ENCODE peak calls at places on chromosomes 11 and 22, in ten cellular contexts. One of them, this sample, is unnamed.

GRCh38 chr11:68303982-68304780 is 8.2 kb upstream of the LRP5 start:
- DNase-seq in lung microvascular endothelial cell: no peak
- DNase-seq in DMS53: no peak
- DNase-seq in A673: peak
- DNase-seq in ACHN: no peak
- DNase-seq in breast epithelium: no peak
- DNase-seq in hypothalamus: no peak
- DNase-seq in Kasumi-1: no peak
- DNase-seq in stimulated activated CD4-positive, alpha-beta T cell treated with anti-CD3 and anti-CD28 coated beads, Interleukin-2, amount 100 ng/mL, for 48 hours: no peak
- DNase-seq in stimulated activated CD8-positive, alpha-beta memory T cell treated with anti-CD3 and anti-CD28 coated beads, Interleukin-12 subunit alpha, Interleukin-12 subunit beta, amount 100 ng/mL, for 4 hours: no peak
- DNase-seq in this sample: no peak

GRCh38 chr22:42270178-42270511 is 308 bp downstream of the TCF20 start:
- DNase-seq in lung microvascular endothelial cell: no peak
- DNase-seq in DMS53: peak
- DNase-seq in A673: no peak
- DNase-seq in ACHN: peak
- DNase-seq in breast epithelium: no peak
- DNase-seq in hypothalamus: no peak
- DNase-seq in Kasumi-1: peak
- DNase-seq in stimulated activated CD4-positive, alpha-beta T cell treated with anti-CD3 and anti-CD28 coated beads, Interleukin-2, amount 100 ng/mL, for 48 hours: no peak
- DNase-seq in stimulated activated CD8-positive, alpha-beta memory T cell treated with anti-CD3 and anti-CD28 coated beads, Interleukin-12 subunit alpha, Interleukin-12 subunit beta, amount 100 ng/mL, for 4 hours: no peak
- DNase-seq in this sample: no peak

GRCh38 chr11:92204731-92205130 is 19.9 kb upstream of the FAT3 start:
- DNase-seq in lung microvascular endothelial cell: no peak
- DNase-seq in DMS53: no peak
- DNase-seq in A673: no peak
- DNase-seq in ACHN: no peak
- DNase-seq in breast epithelium: no peak
- DNase-seq in hypothalamus: no peak
- DNase-seq in Kasumi-1: no peak
- DNase-seq in stimulated activated CD4-positive, alpha-beta T cell treated with anti-CD3 and anti-CD28 coated beads, Interleukin-2, amount 100 ng/mL, for 48 hours: no peak
- DNase-seq in stimulated activated CD8-positive, alpha-beta memory T cell treated with anti-CD3 and anti-CD28 coated beads, Interleukin-12 subunit alpha, Interleukin-12 subunit beta, amount 100 ng/mL, for 4 hours: no peak
- DNase-seq in this sample: no peak

GRCh38 chr11:113991170-113991569 is 16.3 kb downstream of the HTR3A start:
- DNase-seq in lung microvascular endothelial cell: peak
- DNase-seq in DMS53: peak
- DNase-seq in A673: peak
- DNase-seq in ACHN: peak
- DNase-seq in breast epithelium: no peak
- DNase-seq in hypothalamus: no peak
- DNase-seq in Kasumi-1: no peak
- DNase-seq in stimulated activated CD4-positive, alpha-beta T cell treated with anti-CD3 and anti-CD28 coated beads, Interleukin-2, amount 100 ng/mL, for 48 hours: no peak
- DNase-seq in stimulated activated CD8-positive, alpha-beta memory T cell treated with anti-CD3 and anti-CD28 coated beads, Interleukin-12 subunit alpha, Interleukin-12 subunit beta, amount 100 ng/mL, for 4 hours: no peak
- DNase-seq in this sample: no peak

GRCh38 chr11:96481204-96481603 is 91.4 kb downstream of the JRKL start:
- DNase-seq in lung microvascular endothelial cell: no peak
- DNase-seq in DMS53: no peak
- DNase-seq in A673: no peak
- DNase-seq in ACHN: no peak
- DNase-seq in breast epithelium: no peak
- DNase-seq in hypothalamus: no peak
- DNase-seq in Kasumi-1: no peak
- DNase-seq in stimulated activated CD4-positive, alpha-beta T cell treated with anti-CD3 and anti-CD28 coated beads, Interleukin-2, amount 100 ng/mL, for 48 hours: no peak
- DNase-seq in stimulated activated CD8-positive, alpha-beta memory T cell treated with anti-CD3 and anti-CD28 coated beads, Interleukin-12 subunit alpha, Interleukin-12 subunit beta, amount 100 ng/mL, for 4 hours: no peak
- DNase-seq in this sample: no peak

GRCh38 chr11:95923730-95924413 is at the start of gene MTMR2:
- DNase-seq in lung microvascular endothelial cell: peak
- DNase-seq in DMS53: peak
- DNase-seq in A673: peak
- DNase-seq in ACHN: peak
- DNase-seq in breast epithelium: peak
- DNase-seq in hypothalamus: peak
- DNase-seq in Kasumi-1: peak
- DNase-seq in stimulated activated CD4-positive, alpha-beta T cell treated with anti-CD3 and anti-CD28 coated beads, Interleukin-2, amount 100 ng/mL, for 48 hours: peak
- DNase-seq in stimulated activated CD8-positive, alpha-beta memory T cell treated with anti-CD3 and anti-CD28 coated beads, Interleukin-12 subunit alpha, Interleukin-12 subunit beta, amount 100 ng/mL, for 4 hours: peak
- DNase-seq in this sample: peak

GRCh38 chr11:68903631-68904457 is at the start of the genes IGHMBP2 and MRPL21:
- DNase-seq in lung microvascular endothelial cell: peak
- DNase-seq in DMS53: peak
- DNase-seq in A673: peak
- DNase-seq in ACHN: peak
- DNase-seq in breast epithelium: peak
- DNase-seq in hypothalamus: peak
- DNase-seq in Kasumi-1: peak
- DNase-seq in stimulated activated CD4-positive, alpha-beta T cell treated with anti-CD3 and anti-CD28 coated beads, Interleukin-2, amount 100 ng/mL, for 48 hours: peak
- DNase-seq in stimulated activated CD8-positive, alpha-beta memory T cell treated with anti-CD3 and anti-CD28 coated beads, Interleukin-12 subunit alpha, Interleukin-12 subunit beta, amount 100 ng/mL, for 4 hours: peak
- DNase-seq in this sample: peak

GRCh38 chr22:28247114-28247513 is 328.1 kb upstream of the PITPNB start:
- DNase-seq in lung microvascular endothelial cell: no peak
- DNase-seq in DMS53: no peak
- DNase-seq in A673: no peak
- DNase-seq in ACHN: no peak
- DNase-seq in breast epithelium: no peak
- DNase-seq in hypothalamus: no peak
- DNase-seq in Kasumi-1: no peak
- DNase-seq in stimulated activated CD4-positive, alpha-beta T cell treated with anti-CD3 and anti-CD28 coated beads, Interleukin-2, amount 100 ng/mL, for 48 hours: no peak
- DNase-seq in stimulated activated CD8-positive, alpha-beta memory T cell treated with anti-CD3 and anti-CD28 coated beads, Interleukin-12 subunit alpha, Interleukin-12 subunit beta, amount 100 ng/mL, for 4 hours: no peak
- DNase-seq in this sample: no peak

GRCh38 chr22:37079668-37080171 is 28.2 kb downstream of the KCTD17 start:
- DNase-seq in lung microvascular endothelial cell: peak
- DNase-seq in DMS53: peak
- DNase-seq in A673: peak
- DNase-seq in ACHN: no peak
- DNase-seq in breast epithelium: no peak
- DNase-seq in hypothalamus: no peak
- DNase-seq in Kasumi-1: no peak
- DNase-seq in stimulated activated CD4-positive, alpha-beta T cell treated with anti-CD3 and anti-CD28 coated beads, Interleukin-2, amount 100 ng/mL, for 48 hours: peak
- DNase-seq in stimulated activated CD8-positive, alpha-beta memory T cell treated with anti-CD3 and anti-CD28 coated beads, Interleukin-12 subunit alpha, Interleukin-12 subunit beta, amount 100 ng/mL, for 4 hours: peak
- DNase-seq in this sample: peak

GRCh38 chr11:101915811-101916291 is 471 bp downstream of the ANGPTL5 start:
- DNase-seq in lung microvascular endothelial cell: peak
- DNase-seq in DMS53: peak
- DNase-seq in A673: peak
- DNase-seq in ACHN: peak
- DNase-seq in breast epithelium: no peak
- DNase-seq in hypothalamus: no peak
- DNase-seq in Kasumi-1: no peak
- DNase-seq in stimulated activated CD4-positive, alpha-beta T cell treated with anti-CD3 and anti-CD28 coated beads, Interleukin-2, amount 100 ng/mL, for 48 hours: no peak
- DNase-seq in stimulated activated CD8-positive, alpha-beta memory T cell treated with anti-CD3 and anti-CD28 coated beads, Interleukin-12 subunit alpha, Interleukin-12 subunit beta, amount 100 ng/mL, for 4 hours: no peak
- DNase-seq in this sample: peak

GRCh38 chr22:28381427-28382167 is 298.0 kb downstream of the TTC28 start:
- DNase-seq in lung microvascular endothelial cell: no peak
- DNase-seq in DMS53: no peak
- DNase-seq in A673: no peak
- DNase-seq in ACHN: no peak
- DNase-seq in breast epithelium: no peak
- DNase-seq in hypothalamus: no peak
- DNase-seq in Kasumi-1: no peak
- DNase-seq in stimulated activated CD4-positive, alpha-beta T cell treated with anti-CD3 and anti-CD28 coated beads, Interleukin-2, amount 100 ng/mL, for 48 hours: no peak
- DNase-seq in stimulated activated CD8-positive, alpha-beta memory T cell treated with anti-CD3 and anti-CD28 coated beads, Interleukin-12 subunit alpha, Interleukin-12 subunit beta, amount 100 ng/mL, for 4 hours: no peak
- DNase-seq in this sample: no peak

GRCh38 chr22:46445771-46446485 is 91.5 kb downstream of the CELSR1 start:
- DNase-seq in lung microvascular endothelial cell: no peak
- DNase-seq in DMS53: no peak
- DNase-seq in A673: no peak
- DNase-seq in ACHN: no peak
- DNase-seq in breast epithelium: no peak
- DNase-seq in hypothalamus: no peak
- DNase-seq in Kasumi-1: no peak
- DNase-seq in stimulated activated CD4-positive, alpha-beta T cell treated with anti-CD3 and anti-CD28 coated beads, Interleukin-2, amount 100 ng/mL, for 48 hours: no peak
- DNase-seq in stimulated activated CD8-positive, alpha-beta memory T cell treated with anti-CD3 and anti-CD28 coated beads, Interleukin-12 subunit alpha, Interleukin-12 subunit beta, amount 100 ng/mL, for 4 hours: no peak
- DNase-seq in this sample: no peak

GRCh38 chr11:60757231-60757800 is 649 bp downstream of the MS4A15 start:
- DNase-seq in lung microvascular endothelial cell: no peak
- DNase-seq in DMS53: no peak
- DNase-seq in A673: no peak
- DNase-seq in ACHN: no peak
- DNase-seq in breast epithelium: no peak
- DNase-seq in hypothalamus: no peak
- DNase-seq in Kasumi-1: no peak
- DNase-seq in stimulated activated CD4-positive, alpha-beta T cell treated with anti-CD3 and anti-CD28 coated beads, Interleukin-2, amount 100 ng/mL, for 48 hours: no peak
- DNase-seq in stimulated activated CD8-positive, alpha-beta memory T cell treated with anti-CD3 and anti-CD28 coated beads, Interleukin-12 subunit alpha, Interleukin-12 subunit beta, amount 100 ng/mL, for 4 hours: no peak
- DNase-seq in this sample: no peak

GRCh38 chr11:40797981-40798380 is 661.5 kb downstream of the LRRC4C start:
- DNase-seq in lung microvascular endothelial cell: no peak
- DNase-seq in DMS53: no peak
- DNase-seq in A673: no peak
- DNase-seq in ACHN: peak
- DNase-seq in breast epithelium: no peak
- DNase-seq in hypothalamus: no peak
- DNase-seq in Kasumi-1: no peak
- DNase-seq in stimulated activated CD4-positive, alpha-beta T cell treated with anti-CD3 and anti-CD28 coated beads, Interleukin-2, amount 100 ng/mL, for 48 hours: no peak
- DNase-seq in stimulated activated CD8-positive, alpha-beta memory T cell treated with anti-CD3 and anti-CD28 coated beads, Interleukin-12 subunit alpha, Interleukin-12 subunit beta, amount 100 ng/mL, for 4 hours: no peak
- DNase-seq in this sample: no peak

GRCh38 chr11:69654660-69655478 is 13.9 kb downstream of the CCND1 start:
- DNase-seq in lung microvascular endothelial cell: no peak
- DNase-seq in DMS53: peak
- DNase-seq in A673: peak
- DNase-seq in ACHN: peak
- DNase-seq in breast epithelium: no peak
- DNase-seq in hypothalamus: no peak
- DNase-seq in Kasumi-1: no peak
- DNase-seq in stimulated activated CD4-positive, alpha-beta T cell treated with anti-CD3 and anti-CD28 coated beads, Interleukin-2, amount 100 ng/mL, for 48 hours: no peak
- DNase-seq in stimulated activated CD8-positive, alpha-beta memory T cell treated with anti-CD3 and anti-CD28 coated beads, Interleukin-12 subunit alpha, Interleukin-12 subunit beta, amount 100 ng/mL, for 4 hours: no peak
- DNase-seq in this sample: no peak

GRCh38 chr11:71519546-71519945 is 7.5 kb upstream of the KRTAP5-7 start:
- DNase-seq in lung microvascular endothelial cell: no peak
- DNase-seq in DMS53: no peak
- DNase-seq in A673: no peak
- DNase-seq in ACHN: no peak
- DNase-seq in breast epithelium: no peak
- DNase-seq in hypothalamus: no peak
- DNase-seq in Kasumi-1: no peak
- DNase-seq in stimulated activated CD4-positive, alpha-beta T cell treated with anti-CD3 and anti-CD28 coated beads, Interleukin-2, amount 100 ng/mL, for 48 hours: no peak
- DNase-seq in stimulated activated CD8-positive, alpha-beta memory T cell treated with anti-CD3 and anti-CD28 coated beads, Interleukin-12 subunit alpha, Interleukin-12 subunit beta, amount 100 ng/mL, for 4 hours: no peak
- DNase-seq in this sample: no peak

GRCh38 chr22:24580276-24580675 is 12.6 kb downstream of the LRRC75B start:
- DNase-seq in lung microvascular endothelial cell: no peak
- DNase-seq in DMS53: no peak
- DNase-seq in A673: no peak
- DNase-seq in ACHN: no peak
- DNase-seq in breast epithelium: no peak
- DNase-seq in hypothalamus: no peak
- DNase-seq in Kasumi-1: no peak
- DNase-seq in stimulated activated CD4-positive, alpha-beta T cell treated with anti-CD3 and anti-CD28 coated beads, Interleukin-2, amount 100 ng/mL, for 48 hours: no peak
- DNase-seq in stimulated activated CD8-positive, alpha-beta memory T cell treated with anti-CD3 and anti-CD28 coated beads, Interleukin-12 subunit alpha, Interleukin-12 subunit beta, amount 100 ng/mL, for 4 hours: no peak
- DNase-seq in this sample: no peak

GRCh38 chr22:36775966-36776669 is at the start of gene IFT27:
- DNase-seq in lung microvascular endothelial cell: peak
- DNase-seq in DMS53: no peak
- DNase-seq in A673: peak
- DNase-seq in ACHN: peak
- DNase-seq in breast epithelium: peak
- DNase-seq in hypothalamus: peak
- DNase-seq in Kasumi-1: peak
- DNase-seq in stimulated activated CD4-positive, alpha-beta T cell treated with anti-CD3 and anti-CD28 coated beads, Interleukin-2, amount 100 ng/mL, for 48 hours: peak
- DNase-seq in stimulated activated CD8-positive, alpha-beta memory T cell treated with anti-CD3 and anti-CD28 coated beads, Interleukin-12 subunit alpha, Interleukin-12 subunit beta, amount 100 ng/mL, for 4 hours: peak
- DNase-seq in this sample: peak

GRCh38 chr11:69837791-69838190 is 18.6 kb upstream of the FGF3 start:
- DNase-seq in lung microvascular endothelial cell: no peak
- DNase-seq in DMS53: no peak
- DNase-seq in A673: no peak
- DNase-seq in ACHN: no peak
- DNase-seq in breast epithelium: no peak
- DNase-seq in hypothalamus: no peak
- DNase-seq in Kasumi-1: no peak
- DNase-seq in stimulated activated CD4-positive, alpha-beta T cell treated with anti-CD3 and anti-CD28 coated beads, Interleukin-2, amount 100 ng/mL, for 48 hours: no peak
- DNase-seq in stimulated activated CD8-positive, alpha-beta memory T cell treated with anti-CD3 and anti-CD28 coated beads, Interleukin-12 subunit alpha, Interleukin-12 subunit beta, amount 100 ng/mL, for 4 hours: no peak
- DNase-seq in this sample: no peak

GRCh38 chr22:23847991-23848864 is 9.4 kb upstream of the DERL3 start:
- DNase-seq in lung microvascular endothelial cell: no peak
- DNase-seq in DMS53: no peak
- DNase-seq in A673: no peak
- DNase-seq in ACHN: no peak
- DNase-seq in breast epithelium: no peak
- DNase-seq in hypothalamus: no peak
- DNase-seq in Kasumi-1: no peak
- DNase-seq in stimulated activated CD4-positive, alpha-beta T cell treated with anti-CD3 and anti-CD28 coated beads, Interleukin-2, amount 100 ng/mL, for 48 hours: no peak
- DNase-seq in stimulated activated CD8-positive, alpha-beta memory T cell treated with anti-CD3 and anti-CD28 coated beads, Interleukin-12 subunit alpha, Interleukin-12 subunit beta, amount 100 ng/mL, for 4 hours: no peak
- DNase-seq in this sample: no peak

GRCh38 chr11:67272327-67273259 is 6.3 kb downstream of the GRK2 start:
- DNase-seq in lung microvascular endothelial cell: no peak
- DNase-seq in DMS53: no peak
- DNase-seq in A673: no peak
- DNase-seq in ACHN: no peak
- DNase-seq in breast epithelium: no peak
- DNase-seq in hypothalamus: no peak
- DNase-seq in Kasumi-1: no peak
- DNase-seq in stimulated activated CD4-positive, alpha-beta T cell treated with anti-CD3 and anti-CD28 coated beads, Interleukin-2, amount 100 ng/mL, for 48 hours: no peak
- DNase-seq in stimulated activated CD8-positive, alpha-beta memory T cell treated with anti-CD3 and anti-CD28 coated beads, Interleukin-12 subunit alpha, Interleukin-12 subunit beta, amount 100 ng/mL, for 4 hours: no peak
- DNase-seq in this sample: peak

GRCh38 chr22:32932176-32932575 is 126.0 kb downstream of the SYN3 start:
- DNase-seq in lung microvascular endothelial cell: no peak
- DNase-seq in DMS53: no peak
- DNase-seq in A673: no peak
- DNase-seq in ACHN: no peak
- DNase-seq in breast epithelium: no peak
- DNase-seq in hypothalamus: no peak
- DNase-seq in Kasumi-1: no peak
- DNase-seq in stimulated activated CD4-positive, alpha-beta T cell treated with anti-CD3 and anti-CD28 coated beads, Interleukin-2, amount 100 ng/mL, for 48 hours: no peak
- DNase-seq in stimulated activated CD8-positive, alpha-beta memory T cell treated with anti-CD3 and anti-CD28 coated beads, Interleukin-12 subunit alpha, Interleukin-12 subunit beta, amount 100 ng/mL, for 4 hours: no peak
- DNase-seq in this sample: no peak

GRCh38 chr22:27309713-27310112 is 491.8 kb downstream of the MN1 start:
- DNase-seq in lung microvascular endothelial cell: no peak
- DNase-seq in DMS53: no peak
- DNase-seq in A673: no peak
- DNase-seq in ACHN: no peak
- DNase-seq in breast epithelium: no peak
- DNase-seq in hypothalamus: no peak
- DNase-seq in Kasumi-1: no peak
- DNase-seq in stimulated activated CD4-positive, alpha-beta T cell treated with anti-CD3 and anti-CD28 coated beads, Interleukin-2, amount 100 ng/mL, for 48 hours: no peak
- DNase-seq in stimulated activated CD8-positive, alpha-beta memory T cell treated with anti-CD3 and anti-CD28 coated beads, Interleukin-12 subunit alpha, Interleukin-12 subunit beta, amount 100 ng/mL, for 4 hours: no peak
- DNase-seq in this sample: no peak

GRCh38 chr22:20271114-20271994 is 3.2 kb upstream of the RTN4R start:
- DNase-seq in lung microvascular endothelial cell: no peak
- DNase-seq in DMS53: no peak
- DNase-seq in A673: no peak
- DNase-seq in ACHN: no peak
- DNase-seq in breast epithelium: no peak
- DNase-seq in hypothalamus: no peak
- DNase-seq in Kasumi-1: no peak
- DNase-seq in stimulated activated CD4-positive, alpha-beta T cell treated with anti-CD3 and anti-CD28 coated beads, Interleukin-2, amount 100 ng/mL, for 48 hours: no peak
- DNase-seq in stimulated activated CD8-positive, alpha-beta memory T cell treated with anti-CD3 and anti-CD28 coated beads, Interleukin-12 subunit alpha, Interleukin-12 subunit beta, amount 100 ng/mL, for 4 hours: no peak
- DNase-seq in this sample: no peak

GRCh38 chr22:30423296-30423958 is 2.1 kb upstream of the MTFP1 start:
- DNase-seq in lung microvascular endothelial cell: no peak
- DNase-seq in DMS53: peak
- DNase-seq in A673: no peak
- DNase-seq in ACHN: no peak
- DNase-seq in breast epithelium: peak
- DNase-seq in hypothalamus: peak
- DNase-seq in Kasumi-1: no peak
- DNase-seq in stimulated activated CD4-positive, alpha-beta T cell treated with anti-CD3 and anti-CD28 coated beads, Interleukin-2, amount 100 ng/mL, for 48 hours: peak
- DNase-seq in stimulated activated CD8-positive, alpha-beta memory T cell treated with anti-CD3 and anti-CD28 coated beads, Interleukin-12 subunit alpha, Interleukin-12 subunit beta, amount 100 ng/mL, for 4 hours: no peak
- DNase-seq in this sample: no peak

GRCh38 chr22:21657361-21658118 is 8.3 kb upstream of the PPIL2 start:
- DNase-seq in lung microvascular endothelial cell: peak
- DNase-seq in DMS53: peak
- DNase-seq in A673: peak
- DNase-seq in ACHN: peak
- DNase-seq in breast epithelium: no peak
- DNase-seq in hypothalamus: no peak
- DNase-seq in Kasumi-1: peak
- DNase-seq in stimulated activated CD4-positive, alpha-beta T cell treated with anti-CD3 and anti-CD28 coated beads, Interleukin-2, amount 100 ng/mL, for 48 hours: peak
- DNase-seq in stimulated activated CD8-positive, alpha-beta memory T cell treated with anti-CD3 and anti-CD28 coated beads, Interleukin-12 subunit alpha, Interleukin-12 subunit beta, amount 100 ng/mL, for 4 hours: peak
- DNase-seq in this sample: peak

GRCh38 chr11:69448471-69449284 is 32.8 kb upstream of the LINC01488 start:
- DNase-seq in lung microvascular endothelial cell: no peak
- DNase-seq in DMS53: no peak
- DNase-seq in A673: no peak
- DNase-seq in ACHN: no peak
- DNase-seq in breast epithelium: no peak
- DNase-seq in hypothalamus: no peak
- DNase-seq in Kasumi-1: peak
- DNase-seq in stimulated activated CD4-positive, alpha-beta T cell treated with anti-CD3 and anti-CD28 coated beads, Interleukin-2, amount 100 ng/mL, for 48 hours: no peak
- DNase-seq in stimulated activated CD8-positive, alpha-beta memory T cell treated with anti-CD3 and anti-CD28 coated beads, Interleukin-12 subunit alpha, Interleukin-12 subunit beta, amount 100 ng/mL, for 4 hours: no peak
- DNase-seq in this sample: no peak

GRCh38 chr22:41913842-41914534 is 886 bp downstream of the SHISA8 start:
- DNase-seq in lung microvascular endothelial cell: no peak
- DNase-seq in DMS53: peak
- DNase-seq in A673: no peak
- DNase-seq in ACHN: no peak
- DNase-seq in breast epithelium: no peak
- DNase-seq in hypothalamus: no peak
- DNase-seq in Kasumi-1: no peak
- DNase-seq in stimulated activated CD4-positive, alpha-beta T cell treated with anti-CD3 and anti-CD28 coated beads, Interleukin-2, amount 100 ng/mL, for 48 hours: no peak
- DNase-seq in stimulated activated CD8-positive, alpha-beta memory T cell treated with anti-CD3 and anti-CD28 coated beads, Interleukin-12 subunit alpha, Interleukin-12 subunit beta, amount 100 ng/mL, for 4 hours: no peak
- DNase-seq in this sample: no peak

This sample was measured in HL-60.